ENCODE peak calls at places on chromosomes 4 and X, in nine cellular contexts. E, M, C, I, Y, O, J, V and N are unnamed samples.
A peak's percentile ranks its signal among the peaks of the same experiment; 100 is the strongest.

GRCh38 chrX:110421499-110422455 is 63.1 kb downstream of the RTL9 start:
- DNase-seq in E (no peak), M (no peak), C (no peak), I (no peak), Y (no peak), O (no peak), J (no peak), V (peak; percentile 25), N (no peak)

GRCh38 chrX:119417376-119417775 is 18.2 kb downstream of the SLC25A43 start:
- DNase-seq in E (no peak), M (no peak), C (no peak), I (no peak), Y (no peak), O (no peak), J (no peak), V (no peak), N (no peak)

GRCh38 chr4:1208266-1208961 is 36.0 kb upstream of the SPON2 start:
- DNase-seq in E (peak; percentile 53), M (no peak), C (peak; percentile 18), I (no peak), Y (no peak), O (peak; percentile 19), J (peak; percentile 30), V (no peak), N (no peak)

GRCh38 chr4:65416875-65417274 is 253.4 kb downstream of the EPHA5 start:
- DNase-seq in E (peak; percentile 13), M (peak; percentile 82), C (peak; percentile 14), I (no peak), Y (no peak), O (no peak), J (peak; percentile 17), V (no peak), N (peak; percentile 31)

GRCh38 chr4:148376151-148376550 is 66.1 kb downstream of the NR3C2 start:
- DNase-seq in E (peak; percentile 80), M (peak; percentile 85), C (no peak), I (peak; percentile 76), Y (no peak), O (peak; percentile 34), J (peak; percentile 72), V (no peak), N (peak; percentile 77)

GRCh38 chr4:84215218-84215617 is 283.9 kb downstream of the NKX6-1 start:
- DNase-seq in E (no peak), M (peak; percentile 62), C (no peak), I (no peak), Y (no peak), O (no peak), J (no peak), V (no peak), N (no peak)

GRCh38 chrX:153925739-153926593 is at the start of gene ARHGAP4:
- DNase-seq in E (no peak), M (no peak), C (peak; percentile 44), I (no peak), Y (no peak), O (no peak), J (no peak), V (no peak), N (no peak)

GRCh38 chrX:39409246-39409917 is 608.1 kb downstream of the MID1IP1 start:
- DNase-seq in E (no peak), M (no peak), C (no peak), I (no peak), Y (no peak), O (no peak), J (no peak), V (no peak), N (no peak)

GRCh38 chrX:22378296-22378695 is 105.6 kb downstream of the CBLL2 start:
- DNase-seq in E (no peak), M (peak; percentile 34), C (no peak), I (no peak), Y (no peak), O (no peak), J (no peak), V (no peak), N (no peak)

GRCh38 chrX:75301060-75301459 is 27.2 kb downstream of the UPRT start:
- DNase-seq in E (peak; percentile 16), M (no peak), C (no peak), I (no peak), Y (no peak), O (peak; percentile 18), J (no peak), V (no peak), N (no peak)

GRCh38 chr4:81314897-81315470 is 100.0 kb upstream of the PRKG2 start:
- DNase-seq in E (peak; percentile 60), M (peak; percentile 5), C (no peak), I (no peak), Y (no peak), O (no peak), J (no peak), V (no peak), N (no peak)

DNA sequence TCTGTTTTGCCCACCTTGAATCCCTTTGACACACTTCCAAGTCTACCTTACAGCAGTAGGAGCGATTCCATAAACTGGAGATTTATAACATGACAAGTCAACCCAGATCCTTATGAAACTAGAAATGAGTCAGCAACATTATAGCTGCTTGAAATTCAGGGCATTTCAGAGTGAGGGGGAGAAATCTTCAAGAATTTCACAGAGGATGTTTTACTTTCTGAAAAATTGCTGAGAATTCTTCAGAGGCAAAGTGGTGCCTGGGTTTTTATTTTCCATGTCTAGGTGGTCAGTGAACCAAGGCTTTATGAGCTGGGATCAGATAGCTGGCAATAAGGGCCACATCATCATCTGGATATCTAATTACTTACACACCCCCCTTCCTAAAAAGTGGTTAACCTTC is 119.8 kb downstream of the PPARGC1A start:
- DNase-seq in E (peak; percentile 3), M (no peak), C (no peak), I (no peak), Y (no peak), O (no peak), J (no peak), V (no peak), N (no peak)
- H3K27ac ChIP-seq in E (no peak overlapping the region), M (no peak overlapping the region), C (no peak overlapping the region), I (no peak overlapping the region), Y (no peak overlapping the region), O (no peak overlapping the region), J (no peak overlapping the region), V (no peak overlapping the region), N (no peak overlapping the region)

DNA sequence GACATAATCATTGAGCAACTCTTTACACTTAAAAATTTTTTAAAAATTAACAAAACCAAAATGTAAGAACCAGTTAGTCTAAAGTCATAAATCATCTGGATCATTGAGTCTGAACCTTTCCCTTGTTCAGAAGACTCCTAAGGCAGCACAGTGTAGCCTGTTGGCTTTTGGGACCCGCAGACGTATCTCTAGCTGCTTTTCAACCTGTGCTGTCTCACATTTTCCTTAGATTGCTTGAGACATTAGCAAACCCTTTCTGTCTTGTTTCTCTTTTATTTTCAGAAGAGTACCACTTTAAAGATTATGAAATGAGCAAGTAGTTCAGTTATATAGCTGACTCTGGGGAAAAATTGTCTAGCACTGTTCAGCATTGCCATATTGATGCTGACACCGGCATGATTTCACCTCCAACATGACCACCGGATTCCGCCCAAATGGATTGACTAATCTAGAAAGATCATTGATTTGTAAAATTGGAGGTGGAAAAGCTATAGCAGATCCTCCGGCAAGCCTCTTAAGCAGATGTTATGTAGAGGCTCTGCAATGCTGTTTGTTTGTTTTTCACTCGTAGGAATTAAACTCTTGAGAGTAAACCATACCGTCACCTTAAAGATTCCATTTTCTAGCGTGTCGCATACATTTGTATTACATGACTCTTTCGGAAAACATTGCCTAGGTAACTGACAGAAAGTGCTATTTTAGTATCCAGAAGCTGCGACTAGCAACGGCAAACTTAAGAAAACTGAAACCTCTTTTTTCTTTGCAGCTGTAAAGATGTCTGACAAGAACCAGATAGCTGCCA is 9.0 kb downstream of the TCEANC start:
- DNase-seq in E (no peak), M (no peak), C (no peak), I (no peak), Y (no peak), O (no peak), J (no peak), V (no peak), N (no peak)
- H3K4me3 ChIP-seq in E (no peak overlapping the region), M (no peak overlapping the region), C (no peak overlapping the region), I (no peak overlapping the region), Y (no peak overlapping the region), O (peak overlapping the region; percentile 29), J (peak overlapping the region; percentile 20), V (no peak overlapping the region), N (no peak overlapping the region)

GRCh38 chrX:24147165-24147564 is 2.4 kb upstream of the ZFX start:
- DNase-seq in E (no peak), M (no peak), C (no peak), I (no peak), Y (no peak), O (no peak), J (no peak), V (no peak), N (no peak)
- H3K27ac ChIP-seq in E (peak overlapping the region; percentile 75), M (peak overlapping the region; percentile 82), C (no peak overlapping the region), I (peak overlapping the region; percentile 95), Y (peak overlapping the region; percentile 98), O (peak overlapping the region; percentile 97), J (peak overlapping the region; percentile 97), V (peak overlapping the region; percentile 38), N (peak overlapping the region; percentile 96)

DNA sequence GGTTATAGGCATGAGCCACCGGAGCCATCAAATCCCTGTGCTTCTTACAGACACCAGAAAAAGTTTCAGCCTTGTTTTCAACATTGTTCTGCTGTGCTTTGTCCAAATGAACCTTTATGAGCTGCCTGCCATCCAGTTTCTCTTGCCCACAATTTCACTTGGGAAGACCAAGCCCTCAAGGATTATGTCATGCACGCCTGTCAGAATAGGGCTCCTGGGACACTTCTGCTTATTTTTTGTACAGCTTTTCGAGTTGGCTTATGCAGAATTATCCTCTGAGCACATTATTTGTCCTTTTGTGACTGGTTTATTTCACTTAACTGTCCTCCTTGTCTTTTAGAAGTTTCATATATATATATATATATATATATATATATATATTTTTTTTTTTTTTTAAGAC is 16.2 kb downstream of the UBE2K start:
- DNase-seq in E (no peak), M (no peak), C (no peak), I (no peak), Y (no peak), O (no peak), J (no peak), V (no peak), N (no peak)
- H3K4me3 ChIP-seq in E (no peak overlapping the region), M (no peak overlapping the region), C (no peak overlapping the region), I (no peak overlapping the region), Y (no peak overlapping the region), O (no peak overlapping the region), J (no peak overlapping the region), V (no peak overlapping the region), N (no peak overlapping the region)

DNA sequence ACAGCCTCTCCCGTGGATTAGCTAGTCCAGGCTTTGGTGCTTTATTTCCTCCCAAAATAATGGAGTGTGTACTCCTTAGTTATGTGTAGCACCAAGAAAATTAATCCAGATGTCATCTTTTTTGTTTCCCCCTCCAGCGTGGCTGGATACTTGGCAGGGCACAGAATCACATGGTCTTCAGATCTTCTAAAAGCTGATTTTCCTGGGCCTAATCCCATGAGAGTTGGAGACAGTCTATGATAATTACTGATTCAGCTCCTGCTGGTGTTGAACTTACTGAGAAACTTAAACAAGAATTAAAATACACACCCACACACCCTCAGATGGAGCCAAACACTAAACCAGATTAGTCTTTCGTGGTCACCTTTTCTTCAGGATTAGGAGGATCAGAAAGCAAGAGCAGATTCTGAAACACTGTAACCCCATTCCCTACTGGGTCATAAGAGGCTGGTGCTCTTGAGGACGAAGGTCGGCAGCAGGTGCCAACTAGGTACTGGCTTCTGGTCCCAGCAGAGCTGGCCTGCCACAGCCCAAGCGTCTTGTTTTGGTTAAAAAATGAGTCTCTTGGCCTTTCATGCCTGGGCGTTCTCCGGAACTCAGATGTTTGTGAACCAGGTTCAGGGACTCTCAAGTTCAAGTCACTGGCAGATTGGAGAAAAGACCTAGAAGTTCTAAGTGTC is 23.3 kb upstream of the NAP1L5 start:
- DNase-seq in E (no peak), M (no peak), C (no peak), I (no peak), Y (no peak), O (no peak), J (no peak), V (no peak), N (no peak)
- H3K27ac ChIP-seq in E (no peak overlapping the region), M (no peak overlapping the region), C (no peak overlapping the region), I (no peak overlapping the region), Y (no peak overlapping the region), O (peak overlapping the region; percentile 52), J (no peak overlapping the region), V (no peak overlapping the region), N (no peak overlapping the region)